ENCODE peak calls at places on chromosomes 12 and 14, in six cellular contexts. Q, E, A, I, H and X are unnamed samples.

GRCh38 chr12:6039894-6040601 is 84.4 kb downstream of the VWF start:
- DNase-seq in Q (peak), E (no peak), A (peak), I (peak), H (peak), X (no peak)

GRCh38 chr12:69341328-69341727 is 6.9 kb upstream of the LYZ start:
- DNase-seq in Q (no peak), E (no peak), A (no peak), I (no peak), H (no peak), X (no peak)

GRCh38 chr12:52391618-52392002 is 6.2 kb upstream of the KRT84 start:
- DNase-seq in Q (no peak), E (no peak), A (no peak), I (peak), H (peak), X (peak)

GRCh38 chr12:121223283-121223946 is 13.5 kb downstream of the P2RX4 start:
- DNase-seq in Q (no peak), E (no peak), A (no peak), I (peak), H (no peak), X (no peak)

GRCh38 chr14:91254456-91254855 is 10.0 kb upstream of the GPR68 start:
- DNase-seq in Q (no peak), E (no peak), A (no peak), I (no peak), H (no peak), X (no peak)

GRCh38 chr12:107096571-107096970 is 3.2 kb upstream of the CRY1 start:
- DNase-seq in Q (no peak), E (no peak), A (no peak), I (no peak), H (no peak), X (no peak)

GRCh38 chr12:20434993-20435392 is 66.7 kb downstream of the PDE3A start:
- DNase-seq in Q (no peak), E (no peak), A (no peak), I (no peak), H (no peak), X (no peak)

GRCh38 chr14:71103662-71104484 is 196.6 kb downstream of the PCNX1 start:
- DNase-seq in Q (peak), E (no peak), A (peak), I (no peak), H (no peak), X (no peak)

GRCh38 chr14:69285661-69286255 is 25.8 kb downstream of the GALNT16 start:
- DNase-seq in Q (no peak), E (peak), A (no peak), I (no peak), H (no peak), X (no peak)

GRCh38 chr12:40668095-40668494 is 24.1 kb upstream of the CNTN1 start:
- DNase-seq in Q (no peak), E (no peak), A (no peak), I (no peak), H (no peak), X (no peak)

GRCh38 chr12:3542911-3543310 is 51.9 kb downstream of the PRMT8 start:
- DNase-seq in Q (no peak), E (no peak), A (no peak), I (no peak), H (no peak), X (no peak)
- TF ChIP-seq POLR2AphosphoS5 in Q (no peak), E (no peak), A (no peak), I (no peak), H (no peak), X (no peak)

GRCh38 chr12:8065991-8066594 is at the start of gene C3AR1:
- DNase-seq in Q (no peak), E (no peak), A (no peak), I (no peak), H (no peak), X (no peak)
- TF ChIP-seq POLR2AphosphoS5 in Q (no peak), E (no peak), A (peak), I (peak), H (peak), X (peak)

DNA sequence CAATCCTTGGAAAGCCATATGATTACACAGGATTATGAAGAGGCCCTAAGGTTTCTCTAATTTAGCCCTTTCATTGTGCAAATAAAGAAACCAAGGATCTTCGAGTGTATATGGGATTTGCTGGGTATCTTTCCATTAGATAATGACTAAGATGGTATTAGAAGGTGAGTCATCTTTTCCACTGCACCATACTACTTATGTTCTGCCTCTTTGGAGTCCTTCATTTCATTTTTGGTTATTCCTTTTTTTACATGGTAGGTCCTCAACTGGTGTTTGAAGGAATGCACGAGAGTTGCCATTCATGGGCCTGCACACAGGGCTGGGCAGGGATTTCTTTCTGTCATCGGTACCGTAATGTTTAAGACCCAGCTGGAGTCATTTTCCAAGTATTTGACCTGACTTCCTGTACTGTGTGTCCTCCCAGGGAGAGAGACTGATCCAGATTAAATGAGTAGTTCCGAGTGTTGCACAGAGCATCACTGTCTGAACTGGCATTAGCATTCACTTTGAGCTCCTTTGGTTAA is 85.7 kb downstream of the BORCS5 start:
- DNase-seq in Q (peak), E (no peak), A (no peak), I (no peak), H (no peak), X (no peak)
- TF ChIP-seq POLR2AphosphoS5 in Q (no peak), E (no peak), A (no peak), I (no peak), H (no peak), X (peak)

DNA sequence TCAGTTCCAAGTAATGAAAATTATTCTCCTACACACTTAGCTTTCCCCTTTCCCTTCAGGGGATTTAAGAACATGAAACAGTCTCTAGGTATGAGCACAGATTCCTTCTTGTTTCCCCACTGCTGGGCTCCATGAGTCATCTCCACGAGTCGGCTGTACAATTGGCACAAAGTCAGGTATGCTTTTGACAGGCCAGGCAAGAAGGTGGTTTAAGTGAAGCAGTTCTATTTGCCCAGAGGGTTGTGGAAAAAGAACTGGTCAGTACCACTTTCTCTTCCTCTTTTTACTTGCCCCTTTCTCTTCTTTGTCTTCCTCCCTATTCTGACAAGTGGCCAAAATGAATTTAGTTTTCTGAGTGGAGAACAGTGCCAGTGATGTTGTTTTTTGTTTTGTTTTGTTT is 16.3 kb downstream of the DYNC1H1 start:
- DNase-seq in Q (peak), E (no peak), A (peak), I (peak), H (peak), X (no peak)
- TF ChIP-seq POLR2AphosphoS5 in Q (peak), E (peak), A (peak), I (peak), H (peak), X (no peak)

DNA sequence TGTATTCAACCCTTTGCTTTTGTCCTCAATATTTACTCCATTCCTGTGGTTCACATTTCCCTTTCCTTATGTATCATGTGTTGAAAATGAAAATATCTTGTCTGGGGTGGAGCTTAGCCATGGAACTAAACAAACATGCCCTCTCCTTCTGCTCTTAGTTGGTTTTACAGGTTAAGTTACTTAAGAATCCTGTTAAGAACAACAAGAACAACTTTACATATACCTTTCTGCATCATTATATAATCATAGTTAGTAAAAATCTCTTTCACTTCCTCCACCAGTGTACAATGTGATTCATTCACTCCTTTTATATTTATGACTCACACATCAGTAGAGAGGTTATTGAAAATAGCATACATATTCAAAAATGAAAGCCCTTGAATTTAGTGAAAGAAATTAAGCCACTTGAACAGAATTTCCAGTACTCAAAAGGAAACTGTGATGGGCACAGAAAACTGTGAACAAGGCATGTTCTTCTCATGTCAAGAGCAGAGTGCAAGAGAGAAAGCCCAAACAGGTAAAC is 307.7 kb downstream of the CCDC91 start:
- DNase-seq in Q (peak), E (no peak), A (no peak), I (no peak), H (no peak), X (no peak)
- TF ChIP-seq POLR2AphosphoS5 in Q (no peak), E (no peak), A (no peak), I (no peak), H (no peak), X (no peak)

GRCh38 chr14:101137234-101137633 is 233.7 kb upstream of the RTL1 start:
- DNase-seq in Q (no peak), E (peak), A (peak), I (no peak), H (no peak), X (no peak)

GRCh38 chr14:101133068-101133467 is 229.5 kb upstream of the RTL1 start:
- DNase-seq in Q (no peak), E (peak), A (peak), I (no peak), H (no peak), X (no peak)

GRCh38 chr14:101134161-101134631 is 230.7 kb upstream of the RTL1 start:
- DNase-seq in Q (no peak), E (no peak), A (peak), I (no peak), H (no peak), X (peak)

GRCh38 chr14:101135796-101136742 is 232.5 kb upstream of the RTL1 start:
- DNase-seq in Q (no peak), E (peak), A (no peak), I (peak), H (no peak), X (no peak)

GRCh38 chr14:101134851-101135486 is 231.4 kb upstream of the RTL1 start:
- DNase-seq in Q (no peak), E (peak), A (peak), I (peak), H (no peak), X (peak)
- TF ChIP-seq POLR2AphosphoS5 in Q (no peak), E (no peak), A (no peak), I (no peak), H (no peak), X (no peak)

DNA sequence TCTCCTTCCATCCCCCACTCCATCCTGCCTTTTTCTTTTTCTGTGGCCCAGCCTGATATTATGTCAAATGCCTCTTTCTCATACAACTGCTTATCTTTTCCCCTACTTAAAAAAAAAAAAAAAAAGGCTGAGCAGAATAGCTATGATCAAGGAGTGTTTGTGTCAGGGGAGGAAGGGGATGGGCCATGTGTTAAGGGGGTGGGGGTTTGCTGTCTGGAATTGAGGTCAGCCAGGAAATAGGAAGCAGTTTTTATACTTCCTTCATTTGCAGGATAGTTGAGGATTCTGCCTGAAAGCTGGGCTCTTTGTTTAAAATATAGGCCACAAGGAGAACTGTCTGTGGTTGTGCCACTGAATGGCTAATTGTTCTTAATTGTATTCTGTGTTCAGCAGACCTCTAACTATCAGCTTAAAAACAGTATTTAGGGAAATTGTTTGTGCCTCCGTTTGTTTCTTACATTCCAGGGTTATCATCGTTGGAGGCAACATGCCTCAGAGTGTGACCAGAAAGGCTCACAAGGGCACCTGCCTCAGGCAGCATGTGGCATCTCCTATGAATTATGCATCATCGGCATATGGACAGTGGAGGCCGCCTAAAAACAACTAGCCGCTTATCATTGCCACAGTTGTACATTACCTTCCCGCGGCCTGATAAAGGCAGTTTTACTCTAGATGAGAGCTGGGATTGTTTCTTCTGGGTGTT is 95.9 kb downstream of the SRGAP1 start:
- DNase-seq in Q (no peak), E (no peak), A (no peak), I (no peak), H (no peak), X (no peak)
- TF ChIP-seq POLR2AphosphoS5 in Q (no peak), E (no peak), A (no peak), I (no peak), H (no peak), X (no peak)

GRCh38 chr12:92028039-92028709 is 117.5 kb downstream of the BTG1 start:
- DNase-seq in Q (no peak), E (no peak), A (no peak), I (no peak), H (no peak), X (no peak)
- TF ChIP-seq POLR2AphosphoS5 in Q (no peak), E (no peak), A (no peak), I (no peak), H (peak), X (no peak)

GRCh38 chr12:123958462-123958861 is 14.2 kb downstream of the CCDC92 start:
- DNase-seq in Q (no peak), E (no peak), A (no peak), I (no peak), H (no peak), X (no peak)
- TF ChIP-seq POLR2AphosphoS5 in Q (no peak), E (no peak), A (no peak), I (peak), H (peak), X (no peak)